ENCODE peak calls at places on chromosomes 16 and 17, in seven cellular contexts. B, O, D, Z, K, V and H are unnamed samples.

GRCh38 chr17:80805032-80805751 is 186.4 kb upstream of the CHMP6 start:
- DNase-seq in B (no peak), O (no peak), D (no peak), Z (no peak), K (no peak), V (no peak), H (no peak)

GRCh38 chr16:4388275-4389021 is 16.8 kb downstream of the VASN start:
- DNase-seq in B (no peak), O (peak), D (no peak), Z (no peak), K (no peak), V (no peak), H (no peak)

GRCh38 chr16:27080870-27081269 is 14.1 kb downstream of the C16orf82 start:
- DNase-seq in B (no peak), O (peak), D (peak), Z (no peak), K (no peak), V (no peak), H (no peak)

GRCh38 chr16:70706948-70707465 is 21.2 kb upstream of the MTSS2 start:
- DNase-seq in B (no peak), O (peak), D (peak), Z (no peak), K (no peak), V (peak), H (no peak)

GRCh38 chr16:9151074-9151473 is 59.6 kb downstream of the HAPSTR1 start:
- DNase-seq in B (no peak), O (no peak), D (no peak), Z (no peak), K (no peak), V (no peak), H (no peak)

GRCh38 chr17:62601438-62601837 is 26.0 kb upstream of the MRC2 start:
- DNase-seq in B (no peak), O (peak), D (no peak), Z (no peak), K (no peak), V (no peak), H (no peak)

GRCh38 chr16:56815721-56816120 is 49.3 kb upstream of the SLC12A3 start:
- DNase-seq in B (no peak), O (no peak), D (no peak), Z (peak), K (no peak), V (no peak), H (no peak)

GRCh38 chr16:87845213-87845612 is 24.1 kb downstream of the SLC7A5 start:
- DNase-seq in B (no peak), O (no peak), D (no peak), Z (no peak), K (no peak), V (no peak), H (no peak)

GRCh38 chr17:9434502-9435113 is 141.0 kb downstream of the STX8 start:
- DNase-seq in B (no peak), O (peak), D (peak), Z (no peak), K (no peak), V (no peak), H (no peak)

GRCh38 chr16:16817203-16817602 is 438.3 kb downstream of the NPIPA7 start:
- DNase-seq in B (no peak), O (no peak), D (no peak), Z (no peak), K (no peak), V (no peak), H (peak)

GRCh38 chr17:31393749-31394146 is 2.3 kb downstream of the RAB11FIP4 start:
- DNase-seq in B (no peak), O (no peak), D (no peak), Z (no peak), K (no peak), V (peak), H (no peak)

GRCh38 chr17:8905256-8905778 is 37.8 kb upstream of the PIK3R6 start:
- DNase-seq in B (no peak), O (no peak), D (no peak), Z (no peak), K (no peak), V (peak), H (no peak)

GRCh38 chr16:59210955-59211541 is 476.9 kb upstream of the GOT2 start:
- DNase-seq in B (no peak), O (peak), D (no peak), Z (peak), K (no peak), V (no peak), H (no peak)

GRCh38 chr16:54447606-54448440 is 161.2 kb upstream of the IRX3 start:
- DNase-seq in B (no peak), O (peak), D (no peak), Z (no peak), K (peak), V (no peak), H (no peak)

GRCh38 chr17:41915566-41915965 is 3.2 kb downstream of the ACLY start:
- DNase-seq in B (no peak), O (peak), D (no peak), Z (no peak), K (no peak), V (no peak), H (no peak)

GRCh38 chr16:72013389-72013788 is 4.8 kb downstream of the DHODH start:
- DNase-seq in B (no peak), O (peak), D (no peak), Z (peak), K (no peak), V (no peak), H (no peak)

GRCh38 chr16:88790312-88791150 is 5.5 kb upstream of the PIEZO1 start:
- DNase-seq in B (peak), O (no peak), D (no peak), Z (no peak), K (no peak), V (no peak), H (no peak)

GRCh38 chr16:56748191-56748590 is 18.3 kb downstream of the NUP93 start:
- DNase-seq in B (no peak), O (no peak), D (no peak), Z (peak), K (no peak), V (no peak), H (no peak)

GRCh38 chr16:81608515-81609209 is 164.1 kb downstream of the CMIP start:
- DNase-seq in B (no peak), O (peak), D (no peak), Z (no peak), K (no peak), V (no peak), H (no peak)

GRCh38 chr16:79677799-79678525 is 77.4 kb upstream of the MAF start:
- DNase-seq in B (no peak), O (no peak), D (no peak), Z (no peak), K (no peak), V (no peak), H (no peak)

GRCh38 chr16:49876716-49877129 is 20.8 kb upstream of the ZNF423 start:
- DNase-seq in B (no peak), O (no peak), D (peak), Z (peak), K (no peak), V (peak), H (peak)

GRCh38 chr16:27506771-27507170 is 42.9 kb downstream of the GTF3C1 start:
- DNase-seq in B (no peak), O (no peak), D (no peak), Z (no peak), K (no peak), V (no peak), H (no peak)